ENCODE peak calls at places on chromosomes 6 and 20, in ten cellular contexts. One of them, this sample, is unnamed.

GRCh38 chr6:139490482-139490881 is 116.0 kb upstream of the CITED2 start:
- DNase-seq in GM04504: no peak
- DNase-seq in AG09309: no peak
- DNase-seq in adrenal gland: no peak
- DNase-seq in HT1080: peak
- DNase-seq in activated CD4-positive, CD25-positive, alpha-beta regulatory T cell treated with anti-CD3 and anti-CD28 coated beads, Interleukin-2, amount 50 U/mL, for 72 hours: no peak
- DNase-seq in astrocyte of the cerebellum: no peak
- DNase-seq in GM23248: no peak
- DNase-seq in foreskin fibroblast: no peak
- DNase-seq in anterior cingulate cortex: no peak
- DNase-seq in this sample: peak

GRCh38 chr6:166223091-166223490 is 55.4 kb upstream of the TBXT start:
- DNase-seq in foreskin fibroblast: no peak
- DNase-seq in adrenal gland: no peak
- DNase-seq in astrocyte of the cerebellum: no peak
- DNase-seq in HT1080: no peak
- DNase-seq in AG09309: no peak
- DNase-seq in activated CD4-positive, CD25-positive, alpha-beta regulatory T cell treated with anti-CD3 and anti-CD28 coated beads, Interleukin-2, amount 50 U/mL, for 72 hours: no peak
- DNase-seq in GM04504: no peak
- DNase-seq in anterior cingulate cortex: no peak
- DNase-seq in GM23248: no peak
- DNase-seq in this sample: no peak

GRCh38 chr20:38730167-38730988 is 6.1 kb downstream of the SLC32A1 start:
- DNase-seq in foreskin fibroblast: no peak
- DNase-seq in astrocyte of the cerebellum: no peak
- DNase-seq in anterior cingulate cortex: no peak
- DNase-seq in adrenal gland: no peak
- DNase-seq in activated CD4-positive, CD25-positive, alpha-beta regulatory T cell treated with anti-CD3 and anti-CD28 coated beads, Interleukin-2, amount 50 U/mL, for 72 hours: no peak
- DNase-seq in GM04504: no peak
- DNase-seq in GM23248: no peak
- DNase-seq in AG09309: no peak
- DNase-seq in HT1080: no peak
- DNase-seq in this sample: no peak

GRCh38 chr20:8518878-8519277 is 386.8 kb downstream of the PLCB1 start:
- DNase-seq in GM04504: no peak
- DNase-seq in activated CD4-positive, CD25-positive, alpha-beta regulatory T cell treated with anti-CD3 and anti-CD28 coated beads, Interleukin-2, amount 50 U/mL, for 72 hours: no peak
- DNase-seq in foreskin fibroblast: no peak
- DNase-seq in astrocyte of the cerebellum: no peak
- DNase-seq in adrenal gland: no peak
- DNase-seq in GM23248: no peak
- DNase-seq in AG09309: no peak
- DNase-seq in HT1080: no peak
- DNase-seq in anterior cingulate cortex: no peak
- DNase-seq in this sample: no peak

GRCh38 chr6:150894935-150895686 is 29.6 kb downstream of the MTHFD1L start:
- DNase-seq in adrenal gland: no peak
- DNase-seq in anterior cingulate cortex: no peak
- DNase-seq in AG09309: no peak
- DNase-seq in GM23248: peak
- DNase-seq in activated CD4-positive, CD25-positive, alpha-beta regulatory T cell treated with anti-CD3 and anti-CD28 coated beads, Interleukin-2, amount 50 U/mL, for 72 hours: no peak
- DNase-seq in HT1080: no peak
- DNase-seq in foreskin fibroblast: peak
- DNase-seq in GM04504: no peak
- DNase-seq in astrocyte of the cerebellum: peak
- DNase-seq in this sample: no peak

GRCh38 chr20:59322101-59322500 is 21.7 kb downstream of the EDN3 start:
- DNase-seq in anterior cingulate cortex: no peak
- DNase-seq in foreskin fibroblast: no peak
- DNase-seq in HT1080: no peak
- DNase-seq in activated CD4-positive, CD25-positive, alpha-beta regulatory T cell treated with anti-CD3 and anti-CD28 coated beads, Interleukin-2, amount 50 U/mL, for 72 hours: no peak
- DNase-seq in astrocyte of the cerebellum: no peak
- DNase-seq in GM23248: no peak
- DNase-seq in adrenal gland: no peak
- DNase-seq in AG09309: no peak
- DNase-seq in GM04504: no peak
- DNase-seq in this sample: no peak

GRCh38 chr6:137999815-138000214 is 107.4 kb downstream of the PERP start:
- DNase-seq in AG09309: no peak
- DNase-seq in GM04504: no peak
- DNase-seq in astrocyte of the cerebellum: no peak
- DNase-seq in GM23248: no peak
- DNase-seq in activated CD4-positive, CD25-positive, alpha-beta regulatory T cell treated with anti-CD3 and anti-CD28 coated beads, Interleukin-2, amount 50 U/mL, for 72 hours: no peak
- DNase-seq in anterior cingulate cortex: no peak
- DNase-seq in adrenal gland: no peak
- DNase-seq in foreskin fibroblast: no peak
- DNase-seq in HT1080: no peak
- DNase-seq in this sample: no peak

GRCh38 chr6:14658909-14659561 is 541.5 kb downstream of the CD83 start:
- DNase-seq in GM23248: peak
- DNase-seq in activated CD4-positive, CD25-positive, alpha-beta regulatory T cell treated with anti-CD3 and anti-CD28 coated beads, Interleukin-2, amount 50 U/mL, for 72 hours: no peak
- DNase-seq in GM04504: no peak
- DNase-seq in HT1080: peak
- DNase-seq in anterior cingulate cortex: no peak
- DNase-seq in AG09309: no peak
- DNase-seq in foreskin fibroblast: peak
- DNase-seq in astrocyte of the cerebellum: no peak
- DNase-seq in adrenal gland: no peak
- DNase-seq in this sample: no peak

GRCh38 chr20:46735436-46735835 is 26.0 kb downstream of the SLC2A10 start:
- DNase-seq in AG09309: no peak
- DNase-seq in adrenal gland: no peak
- DNase-seq in GM23248: no peak
- DNase-seq in activated CD4-positive, CD25-positive, alpha-beta regulatory T cell treated with anti-CD3 and anti-CD28 coated beads, Interleukin-2, amount 50 U/mL, for 72 hours: no peak
- DNase-seq in astrocyte of the cerebellum: no peak
- DNase-seq in anterior cingulate cortex: no peak
- DNase-seq in HT1080: no peak
- DNase-seq in GM04504: no peak
- DNase-seq in foreskin fibroblast: no peak
- DNase-seq in this sample: no peak

GRCh38 chr20:3275064-3275935 is 36.3 kb upstream of the SLC4A11 start:
- DNase-seq in AG09309: no peak
- DNase-seq in GM23248: no peak
- DNase-seq in adrenal gland: no peak
- DNase-seq in HT1080: no peak
- DNase-seq in GM04504: no peak
- DNase-seq in activated CD4-positive, CD25-positive, alpha-beta regulatory T cell treated with anti-CD3 and anti-CD28 coated beads, Interleukin-2, amount 50 U/mL, for 72 hours: no peak
- DNase-seq in foreskin fibroblast: no peak
- DNase-seq in astrocyte of the cerebellum: no peak
- DNase-seq in anterior cingulate cortex: no peak
- DNase-seq in this sample: no peak

GRCh38 chr20:22684072-22684762 is 99.8 kb upstream of the FOXA2 start:
- DNase-seq in GM23248: peak
- DNase-seq in adrenal gland: peak
- DNase-seq in anterior cingulate cortex: peak
- DNase-seq in activated CD4-positive, CD25-positive, alpha-beta regulatory T cell treated with anti-CD3 and anti-CD28 coated beads, Interleukin-2, amount 50 U/mL, for 72 hours: no peak
- DNase-seq in astrocyte of the cerebellum: peak
- DNase-seq in foreskin fibroblast: peak
- DNase-seq in AG09309: peak
- DNase-seq in GM04504: peak
- DNase-seq in HT1080: peak
- DNase-seq in this sample: peak

GRCh38 chr6:37845930-37846329 is 26.4 kb downstream of the ZFAND3 start:
- DNase-seq in anterior cingulate cortex: no peak
- DNase-seq in GM23248: peak
- DNase-seq in HT1080: no peak
- DNase-seq in foreskin fibroblast: no peak
- DNase-seq in adrenal gland: no peak
- DNase-seq in activated CD4-positive, CD25-positive, alpha-beta regulatory T cell treated with anti-CD3 and anti-CD28 coated beads, Interleukin-2, amount 50 U/mL, for 72 hours: no peak
- DNase-seq in GM04504: no peak
- DNase-seq in astrocyte of the cerebellum: no peak
- DNase-seq in AG09309: no peak
- DNase-seq in this sample: no peak

GRCh38 chr20:54132612-54133433 is 41.0 kb downstream of the CYP24A1 start:
- DNase-seq in adrenal gland: no peak
- DNase-seq in anterior cingulate cortex: no peak
- DNase-seq in foreskin fibroblast: peak
- DNase-seq in HT1080: peak
- DNase-seq in activated CD4-positive, CD25-positive, alpha-beta regulatory T cell treated with anti-CD3 and anti-CD28 coated beads, Interleukin-2, amount 50 U/mL, for 72 hours: no peak
- DNase-seq in GM04504: peak
- DNase-seq in GM23248: peak
- DNase-seq in AG09309: peak
- DNase-seq in astrocyte of the cerebellum: peak
- DNase-seq in this sample: peak

GRCh38 chr6:148436466-148436865 is 93.8 kb downstream of the SASH1 start:
- DNase-seq in AG09309: no peak
- DNase-seq in anterior cingulate cortex: no peak
- DNase-seq in activated CD4-positive, CD25-positive, alpha-beta regulatory T cell treated with anti-CD3 and anti-CD28 coated beads, Interleukin-2, amount 50 U/mL, for 72 hours: no peak
- DNase-seq in adrenal gland: no peak
- DNase-seq in GM23248: no peak
- DNase-seq in astrocyte of the cerebellum: no peak
- DNase-seq in HT1080: no peak
- DNase-seq in GM04504: no peak
- DNase-seq in foreskin fibroblast: no peak
- DNase-seq in this sample: no peak

GRCh38 chr6:146905313-146905712 is 298.9 kb upstream of the STXBP5 start:
- DNase-seq in adrenal gland: peak
- DNase-seq in AG09309: peak
- DNase-seq in foreskin fibroblast: peak
- DNase-seq in GM04504: peak
- DNase-seq in HT1080: peak
- DNase-seq in astrocyte of the cerebellum: peak
- DNase-seq in anterior cingulate cortex: no peak
- DNase-seq in activated CD4-positive, CD25-positive, alpha-beta regulatory T cell treated with anti-CD3 and anti-CD28 coated beads, Interleukin-2, amount 50 U/mL, for 72 hours: no peak
- DNase-seq in GM23248: peak
- DNase-seq in this sample: no peak

GRCh38 chr20:57585466-57586213 is 24.7 kb downstream of the PCK1 start:
- DNase-seq in activated CD4-positive, CD25-positive, alpha-beta regulatory T cell treated with anti-CD3 and anti-CD28 coated beads, Interleukin-2, amount 50 U/mL, for 72 hours: no peak
- DNase-seq in anterior cingulate cortex: no peak
- DNase-seq in foreskin fibroblast: no peak
- DNase-seq in astrocyte of the cerebellum: no peak
- DNase-seq in adrenal gland: no peak
- DNase-seq in GM23248: no peak
- DNase-seq in HT1080: no peak
- DNase-seq in AG09309: no peak
- DNase-seq in GM04504: no peak
- DNase-seq in this sample: no peak

GRCh38 chr6:9657994-9658393 is 756.9 kb downstream of the TFAP2A start:
- DNase-seq in astrocyte of the cerebellum: peak
- DNase-seq in foreskin fibroblast: no peak
- DNase-seq in anterior cingulate cortex: no peak
- DNase-seq in HT1080: peak
- DNase-seq in adrenal gland: no peak
- DNase-seq in GM04504: no peak
- DNase-seq in GM23248: peak
- DNase-seq in activated CD4-positive, CD25-positive, alpha-beta regulatory T cell treated with anti-CD3 and anti-CD28 coated beads, Interleukin-2, amount 50 U/mL, for 72 hours: no peak
- DNase-seq in AG09309: no peak
- DNase-seq in this sample: no peak

GRCh38 chr20:9909167-9909566 is 70.3 kb upstream of the PAK5 start:
- DNase-seq in GM23248: no peak
- DNase-seq in activated CD4-positive, CD25-positive, alpha-beta regulatory T cell treated with anti-CD3 and anti-CD28 coated beads, Interleukin-2, amount 50 U/mL, for 72 hours: no peak
- DNase-seq in anterior cingulate cortex: no peak
- DNase-seq in AG09309: no peak
- DNase-seq in GM04504: no peak
- DNase-seq in astrocyte of the cerebellum: no peak
- DNase-seq in foreskin fibroblast: no peak
- DNase-seq in adrenal gland: no peak
- DNase-seq in HT1080: no peak
- DNase-seq in this sample: no peak

GRCh38 chr6:11358904-11359840 is 126.7 kb upstream of the NEDD9 start:
- DNase-seq in anterior cingulate cortex: no peak
- DNase-seq in astrocyte of the cerebellum: no peak
- DNase-seq in GM04504: no peak
- DNase-seq in HT1080: no peak
- DNase-seq in GM23248: peak
- DNase-seq in activated CD4-positive, CD25-positive, alpha-beta regulatory T cell treated with anti-CD3 and anti-CD28 coated beads, Interleukin-2, amount 50 U/mL, for 72 hours: no peak
- DNase-seq in foreskin fibroblast: no peak
- DNase-seq in adrenal gland: no peak
- DNase-seq in AG09309: no peak
- DNase-seq in this sample: no peak

GRCh38 chr20:57407541-57407956 is 16.4 kb downstream of the RBM38 start:
- DNase-seq in HT1080: no peak
- DNase-seq in GM04504: no peak
- DNase-seq in AG09309: no peak
- DNase-seq in GM23248: no peak
- DNase-seq in activated CD4-positive, CD25-positive, alpha-beta regulatory T cell treated with anti-CD3 and anti-CD28 coated beads, Interleukin-2, amount 50 U/mL, for 72 hours: no peak
- DNase-seq in anterior cingulate cortex: no peak
- DNase-seq in adrenal gland: peak
- DNase-seq in foreskin fibroblast: no peak
- DNase-seq in astrocyte of the cerebellum: no peak
- DNase-seq in this sample: no peak

GRCh38 chr20:62208805-62209755 is 11.0 kb downstream of the HRH3 start:
- DNase-seq in adrenal gland: no peak
- DNase-seq in GM04504: no peak
- DNase-seq in GM23248: peak
- DNase-seq in AG09309: no peak
- DNase-seq in foreskin fibroblast: no peak
- DNase-seq in astrocyte of the cerebellum: no peak
- DNase-seq in activated CD4-positive, CD25-positive, alpha-beta regulatory T cell treated with anti-CD3 and anti-CD28 coated beads, Interleukin-2, amount 50 U/mL, for 72 hours: no peak
- DNase-seq in anterior cingulate cortex: no peak
- DNase-seq in HT1080: peak
- DNase-seq in this sample: no peak

GRCh38 chr20:7993238-7993637 is 26.3 kb downstream of the TMX4 start:
- DNase-seq in foreskin fibroblast: no peak
- DNase-seq in astrocyte of the cerebellum: no peak
- DNase-seq in GM23248: no peak
- DNase-seq in GM04504: no peak
- DNase-seq in adrenal gland: no peak
- DNase-seq in HT1080: no peak
- DNase-seq in anterior cingulate cortex: no peak
- DNase-seq in activated CD4-positive, CD25-positive, alpha-beta regulatory T cell treated with anti-CD3 and anti-CD28 coated beads, Interleukin-2, amount 50 U/mL, for 72 hours: no peak
- DNase-seq in AG09309: no peak
- DNase-seq in this sample: no peak

GRCh38 chr6:122726649-122727048 is 52.9 kb upstream of the FABP7 start:
- DNase-seq in HT1080: peak
- DNase-seq in anterior cingulate cortex: no peak
- DNase-seq in AG09309: no peak
- DNase-seq in activated CD4-positive, CD25-positive, alpha-beta regulatory T cell treated with anti-CD3 and anti-CD28 coated beads, Interleukin-2, amount 50 U/mL, for 72 hours: no peak
- DNase-seq in adrenal gland: no peak
- DNase-seq in foreskin fibroblast: no peak
- DNase-seq in GM04504: no peak
- DNase-seq in astrocyte of the cerebellum: no peak
- DNase-seq in GM23248: peak
- DNase-seq in this sample: no peak

GRCh38 chr6:132819405-132820145 is 5.2 kb downstream of the RPS12 start:
- DNase-seq in activated CD4-positive, CD25-positive, alpha-beta regulatory T cell treated with anti-CD3 and anti-CD28 coated beads, Interleukin-2, amount 50 U/mL, for 72 hours: no peak
- DNase-seq in AG09309: no peak
- DNase-seq in anterior cingulate cortex: no peak
- DNase-seq in adrenal gland: no peak
- DNase-seq in GM04504: no peak
- DNase-seq in foreskin fibroblast: no peak
- DNase-seq in GM23248: peak
- DNase-seq in astrocyte of the cerebellum: no peak
- DNase-seq in HT1080: peak
- DNase-seq in this sample: no peak

GRCh38 chr20:24742989-24743388 is 206.1 kb upstream of the CST7 start:
- DNase-seq in adrenal gland: no peak
- DNase-seq in HT1080: no peak
- DNase-seq in foreskin fibroblast: no peak
- DNase-seq in GM23248: no peak
- DNase-seq in astrocyte of the cerebellum: no peak
- DNase-seq in GM04504: no peak
- DNase-seq in activated CD4-positive, CD25-positive, alpha-beta regulatory T cell treated with anti-CD3 and anti-CD28 coated beads, Interleukin-2, amount 50 U/mL, for 72 hours: no peak
- DNase-seq in AG09309: no peak
- DNase-seq in anterior cingulate cortex: no peak
- DNase-seq in this sample: no peak

GRCh38 chr6:169722362-169723199 is 1.7 kb downstream of the PHF10 start:
- DNase-seq in adrenal gland: peak
- DNase-seq in activated CD4-positive, CD25-positive, alpha-beta regulatory T cell treated with anti-CD3 and anti-CD28 coated beads, Interleukin-2, amount 50 U/mL, for 72 hours: peak
- DNase-seq in GM23248: peak
- DNase-seq in GM04504: no peak
- DNase-seq in AG09309: no peak
- DNase-seq in HT1080: peak
- DNase-seq in astrocyte of the cerebellum: peak
- DNase-seq in anterior cingulate cortex: no peak
- DNase-seq in foreskin fibroblast: peak
- DNase-seq in this sample: no peak

GRCh38 chr6:167452338-167453081 is 127.6 kb downstream of the TTLL2 start:
- DNase-seq in AG09309: no peak
- DNase-seq in HT1080: no peak
- DNase-seq in GM04504: no peak
- DNase-seq in GM23248: no peak
- DNase-seq in astrocyte of the cerebellum: no peak
- DNase-seq in anterior cingulate cortex: no peak
- DNase-seq in adrenal gland: no peak
- DNase-seq in foreskin fibroblast: no peak
- DNase-seq in activated CD4-positive, CD25-positive, alpha-beta regulatory T cell treated with anti-CD3 and anti-CD28 coated beads, Interleukin-2, amount 50 U/mL, for 72 hours: no peak
- DNase-seq in this sample: no peak

GRCh38 chr6:83270971-83271714 is 78.0 kb downstream of the RWDD2A start:
- DNase-seq in activated CD4-positive, CD25-positive, alpha-beta regulatory T cell treated with anti-CD3 and anti-CD28 coated beads, Interleukin-2, amount 50 U/mL, for 72 hours: no peak
- DNase-seq in GM04504: peak
- DNase-seq in GM23248: peak
- DNase-seq in foreskin fibroblast: peak
- DNase-seq in adrenal gland: no peak
- DNase-seq in astrocyte of the cerebellum: peak
- DNase-seq in anterior cingulate cortex: no peak
- DNase-seq in HT1080: peak
- DNase-seq in AG09309: peak
- DNase-seq in this sample: no peak

This sample was measured in lung.